ENCODE peak calls at places on chromosome 15, in ten cellular contexts. One of them, this sample, is unnamed.

GRCh38 chr15:51908312-51908711 is 63.3 kb downstream of the LEO1 start:
- DNase-seq in foreskin fibroblast: peak
- DNase-seq in T-helper 2 cell: no peak
- DNase-seq in NAMALWA: no peak
- DNase-seq in fibroblast of mammary gland: peak
- DNase-seq in ACHN: no peak
- DNase-seq in GM23248: peak
- DNase-seq in globus pallidus: no peak
- DNase-seq in testis: no peak
- DNase-seq in NCI-H1092 treated with DMSO at 0.1 percent for 48 hours: no peak
- DNase-seq in this sample: peak

GRCh38 chr15:77533986-77534385 is 98.7 kb downstream of the LINGO1 start:
- DNase-seq in globus pallidus: no peak
- DNase-seq in NCI-H1092 treated with DMSO at 0.1 percent for 48 hours: no peak
- DNase-seq in NAMALWA: no peak
- DNase-seq in fibroblast of mammary gland: no peak
- DNase-seq in T-helper 2 cell: no peak
- DNase-seq in GM23248: no peak
- DNase-seq in foreskin fibroblast: peak
- DNase-seq in testis: no peak
- DNase-seq in ACHN: no peak
- DNase-seq in this sample: no peak

GRCh38 chr15:22257668-22258401 is 177.5 kb downstream of the OR4M2 start:
- DNase-seq in foreskin fibroblast: no peak
- DNase-seq in GM23248: no peak
- DNase-seq in fibroblast of mammary gland: no peak
- DNase-seq in testis: no peak
- DNase-seq in globus pallidus: no peak
- DNase-seq in T-helper 2 cell: no peak
- DNase-seq in NCI-H1092 treated with DMSO at 0.1 percent for 48 hours: no peak
- DNase-seq in NAMALWA: no peak
- DNase-seq in ACHN: no peak
- DNase-seq in this sample: no peak

GRCh38 chr15:100114526-100114925 is 227.2 kb downstream of the ADAMTS17 start:
- DNase-seq in foreskin fibroblast: no peak
- DNase-seq in T-helper 2 cell: no peak
- DNase-seq in ACHN: no peak
- DNase-seq in testis: no peak
- DNase-seq in fibroblast of mammary gland: peak
- DNase-seq in NAMALWA: no peak
- DNase-seq in NCI-H1092 treated with DMSO at 0.1 percent for 48 hours: no peak
- DNase-seq in globus pallidus: peak
- DNase-seq in GM23248: no peak
- DNase-seq in this sample: no peak

GRCh38 chr15:36407647-36408046 is 171.8 kb upstream of the CDIN1 start:
- DNase-seq in globus pallidus: peak
- DNase-seq in NCI-H1092 treated with DMSO at 0.1 percent for 48 hours: no peak
- DNase-seq in NAMALWA: no peak
- DNase-seq in testis: no peak
- DNase-seq in fibroblast of mammary gland: peak
- DNase-seq in foreskin fibroblast: peak
- DNase-seq in T-helper 2 cell: no peak
- DNase-seq in GM23248: peak
- DNase-seq in ACHN: peak
- DNase-seq in this sample: peak

GRCh38 chr15:62758126-62758951 is 284.2 kb upstream of the TPM1 start:
- DNase-seq in GM23248: peak
- DNase-seq in foreskin fibroblast: peak
- DNase-seq in testis: peak
- DNase-seq in ACHN: peak
- DNase-seq in NCI-H1092 treated with DMSO at 0.1 percent for 48 hours: no peak
- DNase-seq in fibroblast of mammary gland: peak
- DNase-seq in T-helper 2 cell: no peak
- DNase-seq in globus pallidus: peak
- DNase-seq in NAMALWA: no peak
- DNase-seq in this sample: peak

GRCh38 chr15:61115241-61115640 is 113.9 kb downstream of the RORA start:
- DNase-seq in GM23248: peak
- DNase-seq in foreskin fibroblast: peak
- DNase-seq in testis: no peak
- DNase-seq in NAMALWA: no peak
- DNase-seq in T-helper 2 cell: no peak
- DNase-seq in NCI-H1092 treated with DMSO at 0.1 percent for 48 hours: no peak
- DNase-seq in globus pallidus: no peak
- DNase-seq in fibroblast of mammary gland: peak
- DNase-seq in ACHN: no peak
- DNase-seq in this sample: no peak

GRCh38 chr15:68317281-68318007 is 39.9 kb downstream of the FEM1B start:
- DNase-seq in NAMALWA: no peak
- DNase-seq in testis: no peak
- DNase-seq in NCI-H1092 treated with DMSO at 0.1 percent for 48 hours: no peak
- DNase-seq in foreskin fibroblast: no peak
- DNase-seq in GM23248: no peak
- DNase-seq in globus pallidus: no peak
- DNase-seq in fibroblast of mammary gland: no peak
- DNase-seq in ACHN: no peak
- DNase-seq in T-helper 2 cell: no peak
- DNase-seq in this sample: no peak

GRCh38 chr15:37289109-37289765 is 188.9 kb upstream of the MEIS2 start:
- DNase-seq in NCI-H1092 treated with DMSO at 0.1 percent for 48 hours: peak
- DNase-seq in NAMALWA: peak
- DNase-seq in foreskin fibroblast: peak
- DNase-seq in fibroblast of mammary gland: peak
- DNase-seq in globus pallidus: peak
- DNase-seq in T-helper 2 cell: no peak
- DNase-seq in ACHN: peak
- DNase-seq in testis: peak
- DNase-seq in GM23248: peak
- DNase-seq in this sample: peak

GRCh38 chr15:62124176-62124952 is 40.7 kb downstream of the C2CD4B start:
- DNase-seq in globus pallidus: no peak
- DNase-seq in T-helper 2 cell: no peak
- DNase-seq in fibroblast of mammary gland: no peak
- DNase-seq in NAMALWA: no peak
- DNase-seq in NCI-H1092 treated with DMSO at 0.1 percent for 48 hours: peak
- DNase-seq in foreskin fibroblast: peak
- DNase-seq in testis: no peak
- DNase-seq in GM23248: no peak
- DNase-seq in ACHN: no peak
- DNase-seq in this sample: peak

GRCh38 chr15:33160054-33160453 is 34.5 kb downstream of the FMN1 start:
- DNase-seq in globus pallidus: no peak
- DNase-seq in foreskin fibroblast: peak
- DNase-seq in GM23248: no peak
- DNase-seq in testis: no peak
- DNase-seq in NCI-H1092 treated with DMSO at 0.1 percent for 48 hours: no peak
- DNase-seq in fibroblast of mammary gland: no peak
- DNase-seq in NAMALWA: peak
- DNase-seq in T-helper 2 cell: no peak
- DNase-seq in ACHN: no peak
- DNase-seq in this sample: no peak

GRCh38 chr15:56234804-56235203 is 8.9 kb downstream of the RFX7 start:
- DNase-seq in ACHN: no peak
- DNase-seq in testis: no peak
- DNase-seq in fibroblast of mammary gland: peak
- DNase-seq in foreskin fibroblast: no peak
- DNase-seq in globus pallidus: no peak
- DNase-seq in NAMALWA: no peak
- DNase-seq in T-helper 2 cell: no peak
- DNase-seq in NCI-H1092 treated with DMSO at 0.1 percent for 48 hours: no peak
- DNase-seq in GM23248: no peak
- DNase-seq in this sample: no peak

GRCh38 chr15:73540161-73540560 is 93.0 kb downstream of the NPTN start:
- DNase-seq in NCI-H1092 treated with DMSO at 0.1 percent for 48 hours: no peak
- DNase-seq in T-helper 2 cell: no peak
- DNase-seq in testis: no peak
- DNase-seq in foreskin fibroblast: peak
- DNase-seq in ACHN: no peak
- DNase-seq in NAMALWA: no peak
- DNase-seq in GM23248: peak
- DNase-seq in fibroblast of mammary gland: peak
- DNase-seq in globus pallidus: no peak
- DNase-seq in this sample: no peak

GRCh38 chr15:70954733-70955132 is 62.1 kb downstream of the LRRC49 start:
- DNase-seq in NAMALWA: no peak
- DNase-seq in foreskin fibroblast: no peak
- DNase-seq in globus pallidus: no peak
- DNase-seq in NCI-H1092 treated with DMSO at 0.1 percent for 48 hours: no peak
- DNase-seq in fibroblast of mammary gland: no peak
- DNase-seq in T-helper 2 cell: no peak
- DNase-seq in testis: no peak
- DNase-seq in ACHN: no peak
- DNase-seq in GM23248: no peak
- DNase-seq in this sample: no peak

GRCh38 chr15:58260186-58260910 is 122.2 kb downstream of the AQP9 start:
- DNase-seq in foreskin fibroblast: peak
- DNase-seq in ACHN: no peak
- DNase-seq in globus pallidus: no peak
- DNase-seq in T-helper 2 cell: no peak
- DNase-seq in testis: no peak
- DNase-seq in NAMALWA: no peak
- DNase-seq in fibroblast of mammary gland: peak
- DNase-seq in GM23248: peak
- DNase-seq in NCI-H1092 treated with DMSO at 0.1 percent for 48 hours: peak
- DNase-seq in this sample: no peak

GRCh38 chr15:56538901-56539545 is 74.1 kb upstream of the MNS1 start:
- DNase-seq in NCI-H1092 treated with DMSO at 0.1 percent for 48 hours: no peak
- DNase-seq in foreskin fibroblast: no peak
- DNase-seq in T-helper 2 cell: no peak
- DNase-seq in fibroblast of mammary gland: no peak
- DNase-seq in NAMALWA: peak
- DNase-seq in ACHN: no peak
- DNase-seq in GM23248: no peak
- DNase-seq in testis: no peak
- DNase-seq in globus pallidus: no peak
- DNase-seq in this sample: no peak

GRCh38 chr15:99932676-99933402 is 199.6 kb upstream of the LYSMD4 start:
- DNase-seq in NCI-H1092 treated with DMSO at 0.1 percent for 48 hours: no peak
- DNase-seq in NAMALWA: no peak
- DNase-seq in ACHN: no peak
- DNase-seq in T-helper 2 cell: no peak
- DNase-seq in globus pallidus: no peak
- DNase-seq in GM23248: no peak
- DNase-seq in testis: no peak
- DNase-seq in fibroblast of mammary gland: no peak
- DNase-seq in foreskin fibroblast: no peak
- DNase-seq in this sample: no peak

GRCh38 chr15:56040081-56041035 is 46.9 kb upstream of the NEDD4 start:
- DNase-seq in ACHN: peak
- DNase-seq in NCI-H1092 treated with DMSO at 0.1 percent for 48 hours: no peak
- DNase-seq in globus pallidus: no peak
- DNase-seq in GM23248: peak
- DNase-seq in foreskin fibroblast: peak
- DNase-seq in T-helper 2 cell: no peak
- DNase-seq in testis: peak
- DNase-seq in NAMALWA: no peak
- DNase-seq in fibroblast of mammary gland: peak
- DNase-seq in this sample: peak

GRCh38 chr15:64961013-64961412 is 28.7 kb downstream of the SPG21 start:
- DNase-seq in NCI-H1092 treated with DMSO at 0.1 percent for 48 hours: no peak
- DNase-seq in globus pallidus: no peak
- DNase-seq in T-helper 2 cell: no peak
- DNase-seq in fibroblast of mammary gland: no peak
- DNase-seq in foreskin fibroblast: no peak
- DNase-seq in testis: no peak
- DNase-seq in ACHN: no peak
- DNase-seq in NAMALWA: no peak
- DNase-seq in GM23248: no peak
- DNase-seq in this sample: no peak

GRCh38 chr15:50953302-50953701 is 44.8 kb downstream of the AP4E1 start:
- DNase-seq in NCI-H1092 treated with DMSO at 0.1 percent for 48 hours: no peak
- DNase-seq in globus pallidus: no peak
- DNase-seq in ACHN: no peak
- DNase-seq in fibroblast of mammary gland: peak
- DNase-seq in foreskin fibroblast: peak
- DNase-seq in T-helper 2 cell: no peak
- DNase-seq in NAMALWA: no peak
- DNase-seq in GM23248: peak
- DNase-seq in testis: no peak
- DNase-seq in this sample: no peak

GRCh38 chr15:48336940-48337339 is 5.7 kb downstream of the DUT start:
- DNase-seq in T-helper 2 cell: no peak
- DNase-seq in GM23248: peak
- DNase-seq in globus pallidus: no peak
- DNase-seq in ACHN: peak
- DNase-seq in NAMALWA: peak
- DNase-seq in NCI-H1092 treated with DMSO at 0.1 percent for 48 hours: no peak
- DNase-seq in testis: no peak
- DNase-seq in fibroblast of mammary gland: peak
- DNase-seq in foreskin fibroblast: peak
- DNase-seq in this sample: peak

GRCh38 chr15:67560320-67560719 is 17.8 kb downstream of the MAP2K5 start:
- DNase-seq in testis: no peak
- DNase-seq in GM23248: no peak
- DNase-seq in T-helper 2 cell: no peak
- DNase-seq in NCI-H1092 treated with DMSO at 0.1 percent for 48 hours: no peak
- DNase-seq in ACHN: no peak
- DNase-seq in globus pallidus: no peak
- DNase-seq in fibroblast of mammary gland: no peak
- DNase-seq in foreskin fibroblast: no peak
- DNase-seq in NAMALWA: no peak
- DNase-seq in this sample: no peak

GRCh38 chr15:70083423-70083822 is 14.3 kb downstream of the TLE3 start:
- DNase-seq in foreskin fibroblast: no peak
- DNase-seq in GM23248: no peak
- DNase-seq in globus pallidus: no peak
- DNase-seq in T-helper 2 cell: no peak
- DNase-seq in NAMALWA: no peak
- DNase-seq in fibroblast of mammary gland: no peak
- DNase-seq in ACHN: no peak
- DNase-seq in NCI-H1092 treated with DMSO at 0.1 percent for 48 hours: no peak
- DNase-seq in testis: no peak
- DNase-seq in this sample: no peak

GRCh38 chr15:49406352-49407118 is 16.5 kb upstream of the FGF7 start:
- DNase-seq in NAMALWA: no peak
- DNase-seq in fibroblast of mammary gland: no peak
- DNase-seq in T-helper 2 cell: no peak
- DNase-seq in ACHN: no peak
- DNase-seq in globus pallidus: no peak
- DNase-seq in foreskin fibroblast: no peak
- DNase-seq in NCI-H1092 treated with DMSO at 0.1 percent for 48 hours: no peak
- DNase-seq in testis: no peak
- DNase-seq in GM23248: no peak
- DNase-seq in this sample: no peak

GRCh38 chr15:67880651-67881182 is 40.9 kb upstream of the RNU6-1 start:
- DNase-seq in NCI-H1092 treated with DMSO at 0.1 percent for 48 hours: peak
- DNase-seq in globus pallidus: peak
- DNase-seq in foreskin fibroblast: no peak
- DNase-seq in GM23248: peak
- DNase-seq in T-helper 2 cell: no peak
- DNase-seq in ACHN: no peak
- DNase-seq in NAMALWA: no peak
- DNase-seq in testis: no peak
- DNase-seq in fibroblast of mammary gland: peak
- DNase-seq in this sample: no peak

GRCh38 chr15:32733276-32733675 is 15.5 kb downstream of the GREM1 start:
- DNase-seq in ACHN: no peak
- DNase-seq in GM23248: peak
- DNase-seq in NAMALWA: no peak
- DNase-seq in NCI-H1092 treated with DMSO at 0.1 percent for 48 hours: no peak
- DNase-seq in testis: no peak
- DNase-seq in fibroblast of mammary gland: no peak
- DNase-seq in T-helper 2 cell: no peak
- DNase-seq in globus pallidus: no peak
- DNase-seq in foreskin fibroblast: peak
- DNase-seq in this sample: no peak

GRCh38 chr15:36632196-36632595 is 52.8 kb downstream of the CDIN1 start:
- DNase-seq in globus pallidus: no peak
- DNase-seq in NAMALWA: no peak
- DNase-seq in foreskin fibroblast: peak
- DNase-seq in NCI-H1092 treated with DMSO at 0.1 percent for 48 hours: no peak
- DNase-seq in ACHN: peak
- DNase-seq in GM23248: peak
- DNase-seq in fibroblast of mammary gland: peak
- DNase-seq in T-helper 2 cell: no peak
- DNase-seq in testis: no peak
- DNase-seq in this sample: peak

GRCh38 chr15:68609618-68610017 is 30.8 kb downstream of the CORO2B start:
- DNase-seq in GM23248: peak
- DNase-seq in NCI-H1092 treated with DMSO at 0.1 percent for 48 hours: no peak
- DNase-seq in T-helper 2 cell: no peak
- DNase-seq in foreskin fibroblast: peak
- DNase-seq in NAMALWA: no peak
- DNase-seq in globus pallidus: no peak
- DNase-seq in testis: peak
- DNase-seq in fibroblast of mammary gland: peak
- DNase-seq in ACHN: no peak
- DNase-seq in this sample: no peak